ENCODE peak calls at places on chromosomes 3 and 15, in six cellular contexts. U is uterus, V is retinal pigment epithelial cell, H is HepG2, N is ovary, W is mammary epithelial cell. Z is an unnamed sample.

GRCh38 chr15:75673426-75674247 is 25.9 kb downstream of the SNX33 start:
- DNase-seq in U (peak), V (peak), H (no peak), W (peak), N (peak), Z (no peak)

GRCh38 chr3:49602877-49603411 is 48.7 kb downstream of the BSN start:
- DNase-seq in V (no peak), U (no peak), W (peak), H (no peak), N (no peak), Z (no peak)

GRCh38 chr3:157073810-157074209 is 86.1 kb downstream of the CCNL1 start:
- DNase-seq in H (no peak), U (no peak), W (peak), V (peak), N (no peak), Z (no peak)

GRCh38 chr3:168121175-168121853 is 25.6 kb upstream of the GOLIM4 start:
- DNase-seq in V (no peak), U (no peak), W (no peak), H (no peak), N (no peak), Z (no peak)

GRCh38 chr3:196965112-196965803 is 3.4 kb downstream of the PIGZ start:
- DNase-seq in H (no peak), W (no peak), U (no peak), V (no peak), N (no peak), Z (no peak)

GRCh38 chr15:76179023-76179422 is 119.2 kb downstream of the TMEM266 start:
- DNase-seq in U (no peak), H (no peak), N (no peak), V (no peak), W (no peak), Z (no peak)

GRCh38 chr3:158679547-158680000 is 7.1 kb upstream of the LXN start:
- DNase-seq in N (no peak), W (peak), H (no peak), U (no peak), V (no peak), Z (no peak)

GRCh38 chr15:58521293-58521991 is 89.7 kb downstream of the LIPC start:
- DNase-seq in N (peak), V (peak), U (peak), W (peak), H (peak), Z (no peak)

GRCh38 chr15:77856718-77857346 is 220.7 kb downstream of the TBC1D2B start:
- DNase-seq in V (no peak), H (no peak), W (no peak), U (no peak), N (no peak), Z (no peak)

GRCh38 chr3:30626443-30627181 is 20.2 kb downstream of the TGFBR2 start:
- DNase-seq in N (no peak), W (peak), V (peak), U (no peak), H (no peak), Z (no peak)

GRCh38 chr3:38119802-38120689 is 16.9 kb downstream of the ACAA1 start:
- DNase-seq in N (no peak), H (no peak), V (no peak), W (no peak), U (peak), Z (no peak)

GRCh38 chr3:186339180-186339912 is 22.7 kb downstream of the DGKG start:
- DNase-seq in V (no peak), H (no peak), N (no peak), U (no peak), W (no peak), Z (no peak)
- TF ChIP-seq CTCF in V (no peak), H (no peak), N (no peak), U (no peak), W (no peak), Z (no peak)

GRCh38 chr15:99037646-99038045 is 30.1 kb upstream of the PGPEP1L start:
- DNase-seq in V (no peak), U (no peak), N (no peak), H (no peak), W (no peak), Z (no peak)

DNA sequence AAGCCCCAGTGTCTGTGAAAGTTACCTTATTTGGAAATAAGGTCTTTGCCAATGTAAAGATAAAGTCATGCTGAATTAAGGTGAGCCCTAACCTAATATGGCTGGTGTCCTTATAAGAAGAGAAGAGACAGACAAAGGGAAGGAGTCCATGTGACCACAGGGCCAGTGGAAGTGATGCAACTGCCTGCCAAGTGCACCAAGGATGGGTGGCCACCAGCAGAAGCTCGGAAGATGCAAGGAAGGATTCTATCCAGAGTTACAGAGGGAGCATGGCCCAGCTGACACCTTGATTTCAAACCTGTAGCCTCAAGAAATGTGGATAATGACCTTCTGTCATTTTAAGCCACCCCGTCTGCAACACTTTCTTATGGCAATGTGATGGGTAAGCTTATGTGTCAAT is 35.3 kb upstream of the PGPEP1L start:
- DNase-seq in H (no peak), N (no peak), V (no peak), U (no peak), W (no peak), Z (no peak)
- H3K4me3 ChIP-seq in H (no peak), N (no peak), V (no peak), U (no peak), W (no peak), Z (no peak)

GRCh38 chr3:186722457-186722856 is 5.3 kb downstream of the KNG1 start:
- DNase-seq in N (no peak), H (peak), U (no peak), W (no peak), V (no peak), Z (no peak)
- TF ChIP-seq CTCF in N (no peak), H (peak), U (no peak), W (peak), V (peak), Z (peak)

DNA sequence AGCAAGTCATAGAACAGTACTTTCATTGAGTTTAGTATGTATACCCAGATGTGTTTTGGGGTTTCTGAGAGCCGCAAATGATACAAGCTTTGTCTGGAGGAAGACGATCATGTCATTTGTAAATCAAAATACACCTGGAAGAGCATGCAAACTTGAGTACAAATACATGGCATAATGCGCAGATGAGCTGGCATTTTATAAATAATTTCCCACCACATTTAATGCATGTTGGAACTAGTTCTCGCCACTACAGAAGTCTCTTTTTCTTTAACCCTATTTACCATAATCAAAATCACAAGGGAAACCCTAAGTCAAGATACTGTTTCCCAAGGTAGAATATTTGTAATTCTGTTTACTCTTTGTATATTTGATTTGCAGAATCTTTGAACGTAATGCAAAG is 318.6 kb downstream of the EPHA3 start:
- DNase-seq in H (no peak), N (no peak), W (peak), V (no peak), U (no peak), Z (no peak)
- H3K4me3 ChIP-seq in H (no peak), N (no peak), W (no peak), V (no peak), U (no peak), Z (no peak)

GRCh38 chr3:159987291-159987711 is 1.3 kb upstream of the IL12A start:
- DNase-seq in W (peak), V (no peak), N (no peak), U (no peak), H (no peak), Z (no peak)
- TF ChIP-seq CTCF in W (peak), V (peak), N (no peak), U (no peak), H (no peak), Z (no peak)

GRCh38 chr3:195258449-195259145 is 12.4 kb downstream of the XXYLT1 start:
- DNase-seq in W (no peak), N (no peak), H (peak), V (no peak), U (no peak), Z (no peak)

GRCh38 chr3:195260286-195260905 is 10.6 kb downstream of the XXYLT1 start:
- DNase-seq in W (no peak), V (no peak), U (no peak), H (no peak), N (no peak), Z (no peak)

GRCh38 chr3:195257454-195258448 is 13.2 kb downstream of the XXYLT1 start:
- DNase-seq in V (no peak), H (no peak), U (no peak), N (no peak), W (no peak), Z (no peak)

GRCh38 chr3:195259564-195260285 is 11.2 kb downstream of the XXYLT1 start:
- DNase-seq in W (peak), N (peak), V (no peak), U (peak), H (peak), Z (no peak)

DNA sequence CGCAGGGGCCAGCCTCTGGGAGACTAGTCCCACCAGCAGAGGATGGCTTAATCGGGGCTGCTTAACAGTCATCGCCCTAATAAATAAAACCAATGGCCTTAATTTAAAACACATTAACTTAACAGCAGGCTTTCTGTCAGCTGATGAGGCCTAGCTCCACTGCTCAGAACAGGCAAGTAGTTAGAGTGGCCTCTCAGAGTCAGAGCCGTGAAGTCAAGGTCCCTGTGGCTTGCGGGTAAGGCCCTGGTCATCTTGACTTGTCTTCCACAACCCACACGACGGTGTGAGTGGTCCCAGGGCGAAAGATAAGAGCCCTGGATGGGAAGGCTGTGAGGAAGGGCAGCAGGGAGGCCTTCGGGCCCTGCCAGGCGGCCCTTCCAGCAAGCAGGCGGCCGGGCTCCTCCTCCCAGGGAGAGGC is 11.8 kb downstream of the XXYLT1 start:
- DNase-seq in H (no peak), U (no peak), N (no peak), W (peak), V (no peak), Z (no peak)
- H3K4me3 ChIP-seq in H (peak), U (peak), N (peak), W (peak), V (peak), Z (peak)

DNA sequence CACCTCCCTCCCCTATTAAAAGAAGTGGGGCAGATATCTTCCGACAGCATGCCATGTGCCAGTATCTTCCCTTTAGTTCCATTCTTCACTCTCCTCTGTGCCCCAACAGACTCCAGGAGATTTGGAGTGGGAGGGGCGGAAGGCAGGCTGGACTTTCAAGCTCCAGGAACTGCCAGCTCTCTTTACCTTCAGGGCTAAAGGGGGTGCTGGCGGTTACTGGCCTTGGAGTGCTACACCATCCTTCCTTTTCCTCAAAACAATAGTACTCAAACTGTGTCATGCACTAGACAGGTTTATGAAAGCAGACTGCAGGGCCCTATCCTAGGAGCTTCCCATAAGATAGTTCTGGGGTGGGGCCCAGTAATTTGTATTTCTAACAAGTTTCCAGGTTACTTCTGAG is 6.0 kb downstream of the LINS1 start:
- DNase-seq in W (peak), V (no peak), U (no peak), N (no peak), H (no peak), Z (no peak)
- TF ChIP-seq CTCF in W (no peak), V (no peak), U (no peak), N (no peak), H (no peak), Z (no peak)

DNA sequence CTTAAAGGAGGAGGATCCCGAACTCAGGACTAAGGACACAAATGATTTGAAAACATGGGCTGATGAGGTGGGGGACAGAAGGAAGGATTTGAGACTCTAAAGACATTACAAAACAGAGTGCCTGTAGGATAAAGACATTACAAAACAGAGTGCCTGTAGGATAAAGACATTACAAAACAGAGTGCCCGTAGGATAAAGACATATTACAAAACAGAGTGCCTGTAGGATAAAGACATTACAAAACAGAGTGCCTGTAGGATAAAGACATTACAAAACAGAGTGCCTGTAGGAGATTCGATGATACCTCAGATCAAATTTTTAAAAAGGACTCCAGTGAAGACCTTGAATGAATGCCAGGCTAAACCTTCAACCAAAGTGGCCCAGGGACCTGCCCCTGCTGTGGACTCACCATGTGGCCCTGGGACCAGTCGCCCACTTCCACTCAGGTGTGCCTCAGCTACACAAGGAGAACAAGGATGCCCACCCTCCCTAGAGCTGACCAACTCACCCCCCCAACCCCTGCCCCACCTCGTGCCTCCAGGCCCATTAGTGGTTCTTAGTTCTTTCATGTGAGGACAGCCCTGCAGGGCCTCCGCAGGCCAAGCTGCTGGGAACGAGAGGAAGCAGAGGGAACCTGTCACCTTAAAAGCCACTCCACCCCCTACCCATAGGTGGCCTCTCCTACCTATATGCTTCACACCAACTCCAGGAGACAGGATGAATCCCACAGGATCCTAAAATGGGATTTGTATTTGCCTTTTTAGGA is 59.8 kb downstream of the SH3BP5 start:
- DNase-seq in U (peak), N (no peak), V (no peak), H (no peak), W (no peak), Z (no peak)
- H3K4me3 ChIP-seq in U (no peak), N (no peak), V (no peak), H (no peak), W (no peak), Z (no peak)

DNA sequence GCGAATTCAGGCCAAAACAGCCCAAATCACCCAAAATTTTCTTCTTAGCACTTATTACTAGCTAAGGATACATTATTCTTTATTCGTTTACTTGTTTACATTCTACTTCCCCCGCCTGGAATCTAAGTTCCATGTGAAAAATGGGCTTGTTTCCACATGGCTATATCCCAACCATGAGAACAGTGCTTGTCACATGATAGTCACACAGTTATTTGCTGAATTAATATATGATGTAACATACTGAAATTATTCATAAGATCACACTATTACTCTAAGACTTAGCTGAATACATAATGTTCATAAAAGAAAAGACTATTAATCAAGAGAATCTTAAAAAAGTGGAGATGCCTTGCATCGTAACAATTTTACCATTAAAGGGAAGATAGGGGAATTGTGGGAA is 6.6 kb downstream of the PBRM1 start:
- DNase-seq in U (no peak), H (no peak), V (no peak), W (no peak), N (no peak), Z (no peak)
- TF ChIP-seq CTCF in U (no peak), H (no peak), V (no peak), W (no peak), N (no peak), Z (no peak)

DNA sequence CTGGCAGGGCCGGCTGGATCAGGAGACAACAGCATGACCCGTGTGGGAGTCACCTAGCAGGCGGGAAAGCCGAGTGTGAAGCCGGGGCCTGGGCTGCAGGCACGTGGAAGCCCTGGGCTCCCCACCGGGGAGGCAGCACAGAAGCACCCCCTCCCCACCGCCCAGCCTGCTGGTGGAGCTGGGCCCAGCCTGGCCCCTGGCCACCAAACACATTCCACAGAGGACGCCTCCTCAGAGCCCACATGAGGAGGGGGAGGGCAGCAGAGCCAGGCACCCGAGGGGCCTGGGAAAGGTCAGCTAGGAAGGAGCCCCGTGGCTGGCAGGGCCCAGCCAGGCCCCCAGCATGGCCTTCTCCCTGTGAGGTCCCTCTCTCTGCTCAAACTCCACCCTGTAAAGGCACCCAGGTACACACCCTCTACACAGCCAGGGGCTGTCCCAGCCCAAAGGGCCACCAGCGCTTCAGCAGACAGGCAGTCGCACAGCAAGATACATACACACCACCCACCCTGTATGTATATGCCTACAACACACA is 4.5 kb downstream of the PLXNB1 start:
- DNase-seq in U (peak), W (no peak), V (peak), H (no peak), N (peak), Z (no peak)
- H3K4me3 ChIP-seq in U (no peak), W (no peak), V (peak), H (no peak), N (no peak), Z (no peak)

Z was measured in AG04449.